ENCODE peak calls at places on chromosomes 4 and X, in ten cellular contexts. R, B, A, I, W, E, Y, V, L and J are unnamed samples.

GRCh38 chr4:117137143-117137542 is 51.8 kb upstream of the TRAM1L1 start:
- DNase-seq in Y (no peak), A (no peak), B (peak), R (no peak), I (peak), W (no peak), V (peak), E (no peak), L (peak), J (no peak)

GRCh38 chrX:132834741-132835140 is 123.7 kb downstream of the HS6ST2 start:
- DNase-seq in A (no peak), V (no peak), W (no peak), B (no peak), R (no peak), I (no peak), E (no peak), Y (no peak), L (no peak), J (no peak)

GRCh38 chrX:7318246-7318645 is 170.3 kb upstream of the PUDP start:
- DNase-seq in W (no peak), I (no peak), E (no peak), L (no peak), Y (no peak), V (no peak), R (no peak), B (no peak), A (no peak), J (no peak)

GRCh38 chr4:169420291-169420690 is 149.5 kb upstream of the SH3RF1 start:
- DNase-seq in W (no peak), V (no peak), I (no peak), E (no peak), B (peak), L (no peak), A (no peak), Y (no peak), R (no peak), J (no peak)

GRCh38 chrX:150310417-150310816 is 52.7 kb upstream of the MAMLD1 start:
- DNase-seq in W (no peak), Y (no peak), V (no peak), A (no peak), B (no peak), E (no peak), L (no peak), R (no peak), I (no peak), J (no peak)

GRCh38 chr4:78379991-78380739 is 171.4 kb upstream of the ANXA3 start:
- DNase-seq in I (peak), V (peak), Y (no peak), A (no peak), B (no peak), E (no peak), R (no peak), W (no peak), L (peak), J (no peak)

GRCh38 chr4:10783351-10783750 is 98.8 kb upstream of the CLNK start:
- DNase-seq in L (peak), I (peak), W (no peak), E (no peak), V (peak), Y (peak), R (no peak), B (peak), A (no peak), J (peak)

GRCh38 chr4:122548452-122548851 is 72.4 kb downstream of the IL21 start:
- DNase-seq in R (peak), V (peak), L (peak), I (peak), Y (no peak), W (no peak), E (no peak), B (peak), A (no peak), J (no peak)

GRCh38 chr4:89610236-89610635 is 226.7 kb downstream of the SNCA start:
- DNase-seq in A (no peak), R (no peak), Y (no peak), I (no peak), V (no peak), B (no peak), E (no peak), L (no peak), W (no peak), J (no peak)

GRCh38 chr4:77710125-77710524 is 104.5 kb downstream of the CXCL13 start:
- DNase-seq in E (no peak), I (no peak), V (no peak), Y (no peak), L (no peak), B (no peak), W (no peak), R (no peak), A (no peak), J (no peak)

GRCh38 chrX:118271770-118272169 is 74.1 kb upstream of the WDR44 start:
- DNase-seq in W (no peak), B (peak), E (no peak), Y (no peak), A (no peak), V (peak), I (peak), L (peak), R (no peak), J (peak)

GRCh38 chr4:88320780-88321373 is 36.5 kb upstream of the PPM1K start:
- DNase-seq in V (peak), I (peak), W (peak), E (no peak), B (peak), R (peak), A (no peak), L (peak), Y (peak), J (no peak)

GRCh38 chr4:102400898-102401297 is 55.6 kb upstream of the SLC39A8 start:
- DNase-seq in W (no peak), L (no peak), A (no peak), B (no peak), V (no peak), E (no peak), I (no peak), Y (no peak), R (no peak), J (no peak)

GRCh38 chrX:151752847-151753246 is 18.3 kb downstream of the CNGA2 start:
- DNase-seq in W (no peak), Y (no peak), V (no peak), B (no peak), E (no peak), L (no peak), I (no peak), R (no peak), A (no peak), J (no peak)

GRCh38 chr4:150722908-150723362 is 141.0 kb downstream of the MAB21L2 start:
- DNase-seq in R (no peak), Y (peak), E (no peak), L (peak), V (peak), I (no peak), B (peak), W (no peak), A (no peak), J (no peak)

GRCh38 chr4:26879805-26880204 is 19.2 kb downstream of the STIM2 start:
- DNase-seq in W (no peak), A (no peak), V (no peak), E (no peak), Y (no peak), L (no peak), I (no peak), R (no peak), B (no peak), J (no peak)